ENCODE peak calls at places on chromosome 22, in nine cellular contexts. B, I, R, J, Y, W, D, A and Q are unnamed samples.

GRCh38 chr22:46491936-46492335 is 45.5 kb downstream of the CELSR1 start:
- DNase-seq in B (no peak), I (peak), R (no peak), J (peak), Y (no peak), W (no peak), D (no peak), A (peak), Q (no peak)

GRCh38 chr22:25403752-25404471 is 160.6 kb upstream of the GRK3 start:
- DNase-seq in B (no peak), I (peak), R (peak), J (peak), Y (no peak), W (peak), D (no peak), A (peak), Q (peak)

GRCh38 chr22:19566599-19567382 is 42.6 kb upstream of the CLDN5 start:
- DNase-seq in B (no peak), I (no peak), R (no peak), J (no peak), Y (no peak), W (no peak), D (no peak), A (no peak), Q (no peak)

GRCh38 chr22:31148516-31148915 is 8.2 kb upstream of the PLA2G3 start:
- DNase-seq in B (no peak), I (no peak), R (no peak), J (peak), Y (no peak), W (no peak), D (no peak), A (no peak), Q (no peak)

GRCh38 chr22:17116931-17117330 is 4.2 kb downstream of the TMEM121B start:
- DNase-seq in B (no peak), I (no peak), R (no peak), J (no peak), Y (no peak), W (no peak), D (no peak), A (no peak), Q (peak)

GRCh38 chr22:36816635-36817428 is at the start of gene PVALB:
- DNase-seq in B (no peak), I (peak), R (peak), J (peak), Y (peak), W (peak), D (no peak), A (peak), Q (peak)

GRCh38 chr22:44358723-44359440 is 46.1 kb upstream of the SHISAL1 start:
- DNase-seq in B (no peak), I (no peak), R (no peak), J (no peak), Y (no peak), W (no peak), D (no peak), A (no peak), Q (no peak)

GRCh38 chr22:47609653-47610052 is 847.2 kb downstream of the TBC1D22A start:
- DNase-seq in B (no peak), I (no peak), R (no peak), J (no peak), Y (no peak), W (no peak), D (no peak), A (no peak), Q (no peak)

GRCh38 chr22:30250713-30251267 is 4.2 kb upstream of the LIF start:
- DNase-seq in B (no peak), I (peak), R (no peak), J (peak), Y (no peak), W (peak), D (no peak), A (peak), Q (no peak)

GRCh38 chr22:20567371-20567847 is 60.0 kb downstream of the MED15 start:
- DNase-seq in B (no peak), I (no peak), R (no peak), J (peak), Y (no peak), W (peak), D (no peak), A (no peak), Q (no peak)

GRCh38 chr22:41564563-41564962 is 3.8 kb downstream of the CSDC2 start:
- DNase-seq in B (no peak), I (no peak), R (no peak), J (no peak), Y (no peak), W (peak), D (no peak), A (no peak), Q (no peak)

GRCh38 chr22:41561335-41561734 is 525 bp downstream of the CSDC2 start:
- DNase-seq in B (no peak), I (peak), R (peak), J (no peak), Y (no peak), W (no peak), D (no peak), A (no peak), Q (peak)

GRCh38 chr22:41562461-41562860 is 1.7 kb downstream of the CSDC2 start:
- DNase-seq in B (no peak), I (no peak), R (no peak), J (no peak), Y (no peak), W (no peak), D (no peak), A (no peak), Q (no peak)

GRCh38 chr22:41561788-41562187 is 978 bp downstream of the CSDC2 start:
- DNase-seq in B (no peak), I (no peak), R (no peak), J (no peak), Y (no peak), W (no peak), D (no peak), A (no peak), Q (no peak)

DNA sequence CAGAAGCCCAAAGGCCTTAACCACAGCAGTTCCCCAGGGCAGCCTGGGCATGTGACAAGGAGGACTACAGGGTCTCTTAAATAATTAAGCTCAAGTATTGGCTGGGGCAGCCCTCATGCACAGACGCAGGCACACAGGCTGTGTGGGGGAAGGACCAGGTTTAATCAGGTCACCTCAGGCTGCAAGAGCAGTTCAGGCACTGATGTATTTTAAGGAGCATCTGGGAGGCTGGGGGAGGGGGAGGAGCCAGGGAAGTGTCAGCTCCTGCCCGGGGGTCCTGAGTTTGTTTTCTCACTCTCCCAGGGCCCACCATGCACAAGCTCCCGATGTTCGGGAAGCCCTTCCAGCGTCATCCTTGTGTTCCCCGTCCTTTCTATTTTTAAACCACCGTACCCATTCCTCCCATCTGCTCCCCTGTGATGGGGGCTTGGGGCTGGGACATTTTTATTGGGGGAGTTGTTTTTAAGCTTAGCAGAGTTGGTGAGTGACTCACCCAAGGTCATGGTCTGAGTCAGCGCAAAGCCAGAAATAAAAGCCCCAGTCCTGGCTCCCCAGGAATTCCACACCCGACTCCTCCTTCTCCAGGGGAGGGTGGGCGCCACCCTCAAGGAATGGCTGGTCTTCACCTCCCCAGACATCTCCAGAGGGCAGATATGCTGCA is 2.4 kb downstream of the CSDC2 start:
- DNase-seq in B (no peak), I (peak), R (peak), J (peak), Y (no peak), W (peak), D (no peak), A (no peak), Q (no peak)
- TF ChIP-seq EZH2phosphoT487 in B (no peak), I (no peak), R (no peak), J (no peak), Y (no peak), W (no peak), D (no peak), A (no peak), Q (no peak)

GRCh38 chr22:21933899-21934298 is 18.7 kb downstream of the PPM1F start:
- DNase-seq in B (no peak), I (no peak), R (no peak), J (no peak), Y (no peak), W (no peak), D (no peak), A (no peak), Q (no peak)

GRCh38 chr22:21931056-21931455 is 21.6 kb downstream of the PPM1F start:
- DNase-seq in B (no peak), I (no peak), R (no peak), J (no peak), Y (no peak), W (no peak), D (no peak), A (no peak), Q (no peak)

GRCh38 chr22:21936151-21936778 is 16.4 kb downstream of the PPM1F start:
- DNase-seq in B (no peak), I (no peak), R (no peak), J (peak), Y (no peak), W (no peak), D (no peak), A (no peak), Q (no peak)

GRCh38 chr22:21932347-21932746 is 20.3 kb downstream of the PPM1F start:
- DNase-seq in B (no peak), I (no peak), R (no peak), J (no peak), Y (no peak), W (no peak), D (no peak), A (no peak), Q (no peak)

GRCh38 chr22:21933413-21933812 is 19.2 kb downstream of the PPM1F start:
- DNase-seq in B (no peak), I (no peak), R (no peak), J (no peak), Y (no peak), W (no peak), D (no peak), A (no peak), Q (no peak)
- TF ChIP-seq EZH2phosphoT487 in B (no peak), I (no peak), R (no peak), J (no peak), Y (no peak), W (no peak), D (no peak), A (no peak), Q (no peak)

DNA sequence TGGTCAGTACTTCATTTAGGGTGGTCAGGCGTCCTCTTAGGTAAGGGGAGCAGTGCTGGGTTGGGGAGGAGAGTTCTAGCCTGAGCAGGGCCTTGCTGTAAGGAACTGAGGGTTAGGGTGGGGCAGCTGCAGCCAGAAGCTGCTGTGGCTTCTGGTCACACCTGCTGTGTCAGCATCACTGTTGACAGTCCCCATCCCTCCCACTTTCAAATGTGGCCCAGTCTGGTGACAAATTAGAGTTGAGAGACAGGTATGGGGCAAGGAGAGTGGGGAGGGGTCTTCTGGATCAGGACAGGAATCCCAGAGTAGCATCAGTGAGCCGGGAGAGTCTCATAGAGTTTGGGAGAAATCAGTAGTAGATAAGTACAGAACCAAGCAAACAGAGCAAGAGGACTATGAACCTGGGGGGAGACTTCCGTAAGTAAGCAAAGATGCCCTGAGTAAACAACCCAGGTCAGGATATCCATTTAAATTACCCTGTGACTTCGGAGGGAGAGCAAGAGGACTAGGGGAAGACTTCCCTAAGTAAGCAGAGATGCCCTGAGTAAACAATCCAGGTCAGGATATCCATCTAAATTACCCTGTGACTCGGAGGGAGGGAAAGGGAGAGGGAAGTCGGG is 53.7 kb downstream of the PPP6R2 start:
- DNase-seq in B (no peak), I (peak), R (no peak), J (peak), Y (peak), W (peak), D (no peak), A (no peak), Q (no peak)
- TF ChIP-seq EZH2phosphoT487 in B (no peak), I (peak), R (no peak), J (no peak), Y (no peak), W (no peak), D (no peak), A (no peak), Q (no peak)

DNA sequence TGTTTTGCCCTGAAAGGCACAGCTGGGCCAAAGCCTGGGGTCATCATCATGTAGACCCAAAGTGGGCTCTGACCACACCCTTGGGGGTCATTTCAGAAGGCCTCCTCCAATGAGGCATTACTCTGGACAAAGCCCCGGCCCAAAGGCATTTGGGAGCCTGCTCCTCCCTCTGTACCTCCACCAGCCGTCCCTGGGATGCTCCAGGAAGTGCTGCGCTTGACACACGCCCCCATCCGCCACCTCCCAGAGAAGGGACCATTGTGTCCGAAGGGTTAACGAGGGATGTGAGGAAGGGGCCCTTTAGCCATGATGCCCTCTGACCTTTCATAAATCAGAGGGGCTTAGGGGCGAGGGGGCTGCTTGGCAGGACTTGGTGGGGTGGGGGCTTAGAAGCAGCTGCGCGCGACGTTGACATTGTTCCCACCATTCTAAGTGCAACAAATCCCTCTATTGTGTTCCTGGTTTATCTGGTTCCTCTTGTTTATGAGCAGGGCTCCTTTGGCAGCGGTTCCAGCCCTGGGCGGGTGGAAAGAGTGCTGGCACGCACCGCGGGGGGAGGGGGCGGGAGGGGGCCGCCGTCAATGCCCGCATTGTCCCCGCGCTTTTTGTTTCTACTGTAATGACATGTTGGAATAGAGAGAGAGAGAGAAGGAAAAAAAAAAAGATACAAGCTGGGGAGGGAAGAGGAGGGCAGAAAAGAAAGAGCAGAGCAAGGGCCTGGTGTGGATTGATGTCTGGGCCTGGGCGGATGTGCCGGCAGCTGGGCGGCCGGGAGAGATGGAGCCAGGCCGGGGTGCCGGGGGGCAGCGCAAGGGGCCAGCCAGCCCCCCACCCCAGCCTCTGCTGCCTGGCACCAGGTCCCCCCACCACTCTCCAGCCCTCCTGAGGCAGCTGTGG is 32.1 kb upstream of the SOX10 start:
- DNase-seq in B (no peak), I (no peak), R (peak), J (peak), Y (no peak), W (peak), D (no peak), A (no peak), Q (peak)
- TF ChIP-seq EZH2phosphoT487 in B (no peak), I (no peak), R (no peak), J (no peak), Y (no peak), W (no peak), D (no peak), A (no peak), Q (no peak)

GRCh38 chr22:45425531-45426265 is 12.2 kb downstream of the RIBC2 start:
- DNase-seq in B (no peak), I (no peak), R (no peak), J (no peak), Y (no peak), W (no peak), D (no peak), A (no peak), Q (no peak)

GRCh38 chr22:45425101-45425500 is 11.6 kb downstream of the RIBC2 start:
- DNase-seq in B (no peak), I (peak), R (no peak), J (peak), Y (no peak), W (no peak), D (no peak), A (no peak), Q (no peak)

GRCh38 chr22:45422237-45422983 is 8.9 kb downstream of the RIBC2 start:
- DNase-seq in B (no peak), I (no peak), R (no peak), J (no peak), Y (no peak), W (no peak), D (no peak), A (no peak), Q (no peak)

GRCh38 chr22:45423524-45423923 is 10.0 kb downstream of the RIBC2 start:
- DNase-seq in B (no peak), I (no peak), R (no peak), J (no peak), Y (no peak), W (no peak), D (no peak), A (no peak), Q (no peak)

DNA sequence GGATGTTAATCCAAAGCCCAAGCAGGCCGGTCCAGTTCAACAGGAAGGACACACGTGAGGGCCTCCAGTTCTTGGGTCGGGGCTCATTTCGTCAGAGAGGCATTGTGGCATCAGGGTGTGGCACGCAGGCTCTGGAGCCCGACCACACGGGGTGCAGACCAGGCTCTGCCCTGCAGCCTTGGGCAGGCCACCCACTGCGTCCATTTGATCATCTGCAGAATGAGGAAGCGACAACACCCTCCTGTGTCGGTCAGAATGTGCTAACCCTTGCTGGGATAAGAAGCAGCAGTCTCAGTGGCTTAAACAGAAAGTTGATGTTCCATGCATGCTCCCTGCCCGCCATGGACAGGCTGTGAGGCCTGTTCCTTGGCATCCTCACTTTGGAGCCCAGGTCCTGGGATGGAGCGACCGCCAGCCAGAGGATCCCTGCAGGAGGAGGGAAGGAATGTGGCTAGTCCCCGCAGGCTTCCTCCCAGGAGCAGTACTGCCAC is 10.8 kb downstream of the RIBC2 start:
- DNase-seq in B (no peak), I (no peak), R (no peak), J (no peak), Y (no peak), W (no peak), D (no peak), A (no peak), Q (no peak)
- TF ChIP-seq EZH2phosphoT487 in B (no peak), I (no peak), R (no peak), J (no peak), Y (no peak), W (no peak), D (no peak), A (no peak), Q (no peak)

GRCh38 chr22:26903030-26903856 is 245.9 kb downstream of the MIAT start:
- DNase-seq in B (no peak), I (peak), R (peak), J (no peak), Y (no peak), W (no peak), D (peak), A (no peak), Q (peak)
- TF ChIP-seq EZH2phosphoT487 in B (no peak), I (no peak), R (no peak), J (no peak), Y (no peak), W (no peak), D (no peak), A (no peak), Q (no peak)

GRCh38 chr22:35154937-35155387 is 89.0 kb downstream of the ISX start:
- DNase-seq in B (peak), I (peak), R (peak), J (peak), Y (peak), W (peak), D (peak), A (peak), Q (peak)
- TF ChIP-seq EZH2phosphoT487 in B (no peak), I (no peak), R (no peak), J (no peak), Y (no peak), W (no peak), D (no peak), A (no peak), Q (no peak)